ENCODE peak calls at places on chromosomes 4 and X, in four cellular contexts. One of them, this sample, is unnamed.

GRCh38 chr4:165842684-165843083 is 30.4 kb upstream of the TLL1 start:
- DNase-seq in stimulated activated CD4-positive, alpha-beta T cell treated with anti-CD3 and anti-CD28 coated beads, Interleukin-12 subunit alpha, Interleukin-12 subunit beta, amount 100 ng/mL, for 24 hours: no peak
- DNase-seq in HS-5: no peak
- DNase-seq in M059J: no peak
- DNase-seq in this sample: no peak

GRCh38 chr4:78971326-78971725 is 32.1 kb upstream of the PAQR3 start:
- DNase-seq in stimulated activated CD4-positive, alpha-beta T cell treated with anti-CD3 and anti-CD28 coated beads, Interleukin-12 subunit alpha, Interleukin-12 subunit beta, amount 100 ng/mL, for 24 hours: no peak
- DNase-seq in HS-5: no peak
- DNase-seq in M059J: no peak
- DNase-seq in this sample: no peak

GRCh38 chr4:19492611-19493010 is 759.1 kb upstream of the SLIT2 start:
- DNase-seq in M059J: no peak
- DNase-seq in HS-5: no peak
- DNase-seq in stimulated activated CD4-positive, alpha-beta T cell treated with anti-CD3 and anti-CD28 coated beads, Interleukin-12 subunit alpha, Interleukin-12 subunit beta, amount 100 ng/mL, for 24 hours: no peak
- DNase-seq in this sample: no peak

GRCh38 chrX:52990848-52991247 is 32.5 kb upstream of the FAM156A start:
- DNase-seq in stimulated activated CD4-positive, alpha-beta T cell treated with anti-CD3 and anti-CD28 coated beads, Interleukin-12 subunit alpha, Interleukin-12 subunit beta, amount 100 ng/mL, for 24 hours: no peak
- DNase-seq in M059J: no peak
- DNase-seq in HS-5: no peak
- DNase-seq in this sample: no peak

GRCh38 chr4:89531932-89532640 is 224.5 kb upstream of the GPRIN3 start:
- DNase-seq in stimulated activated CD4-positive, alpha-beta T cell treated with anti-CD3 and anti-CD28 coated beads, Interleukin-12 subunit alpha, Interleukin-12 subunit beta, amount 100 ng/mL, for 24 hours: no peak
- DNase-seq in M059J: no peak
- DNase-seq in HS-5: no peak
- DNase-seq in this sample: no peak

GRCh38 chr4:39664828-39665731 is 26.4 kb upstream of the SMIM14 start:
- DNase-seq in stimulated activated CD4-positive, alpha-beta T cell treated with anti-CD3 and anti-CD28 coated beads, Interleukin-12 subunit alpha, Interleukin-12 subunit beta, amount 100 ng/mL, for 24 hours: no peak
- DNase-seq in HS-5: no peak
- DNase-seq in M059J: no peak
- DNase-seq in this sample: peak

GRCh38 chr4:176920694-176921093 is 128.0 kb upstream of the VEGFC start:
- DNase-seq in stimulated activated CD4-positive, alpha-beta T cell treated with anti-CD3 and anti-CD28 coated beads, Interleukin-12 subunit alpha, Interleukin-12 subunit beta, amount 100 ng/mL, for 24 hours: no peak
- DNase-seq in M059J: peak
- DNase-seq in HS-5: peak
- DNase-seq in this sample: no peak

GRCh38 chrX:40579880-40580536 is 762 bp upstream of the ATP6AP2 start:
- DNase-seq in HS-5: no peak
- DNase-seq in stimulated activated CD4-positive, alpha-beta T cell treated with anti-CD3 and anti-CD28 coated beads, Interleukin-12 subunit alpha, Interleukin-12 subunit beta, amount 100 ng/mL, for 24 hours: no peak
- DNase-seq in M059J: no peak
- DNase-seq in this sample: no peak

GRCh38 chrX:80486299-80486698 is 66.1 kb downstream of the TENT5D start:
- DNase-seq in stimulated activated CD4-positive, alpha-beta T cell treated with anti-CD3 and anti-CD28 coated beads, Interleukin-12 subunit alpha, Interleukin-12 subunit beta, amount 100 ng/mL, for 24 hours: no peak
- DNase-seq in HS-5: no peak
- DNase-seq in M059J: no peak
- DNase-seq in this sample: no peak

GRCh38 chr4:52199574-52200338 is 148.7 kb downstream of the SPATA18 start:
- DNase-seq in M059J: peak
- DNase-seq in stimulated activated CD4-positive, alpha-beta T cell treated with anti-CD3 and anti-CD28 coated beads, Interleukin-12 subunit alpha, Interleukin-12 subunit beta, amount 100 ng/mL, for 24 hours: no peak
- DNase-seq in HS-5: peak
- DNase-seq in this sample: peak

GRCh38 chrX:153590961-153591956 is 7.7 kb downstream of the CCNQ start:
- DNase-seq in HS-5: no peak
- DNase-seq in M059J: no peak
- DNase-seq in stimulated activated CD4-positive, alpha-beta T cell treated with anti-CD3 and anti-CD28 coated beads, Interleukin-12 subunit alpha, Interleukin-12 subunit beta, amount 100 ng/mL, for 24 hours: no peak
- DNase-seq in this sample: no peak

GRCh38 chrX:47743504-47743903 is 84.5 kb upstream of the UXT start:
- DNase-seq in stimulated activated CD4-positive, alpha-beta T cell treated with anti-CD3 and anti-CD28 coated beads, Interleukin-12 subunit alpha, Interleukin-12 subunit beta, amount 100 ng/mL, for 24 hours: no peak
- DNase-seq in M059J: peak
- DNase-seq in HS-5: no peak
- DNase-seq in this sample: no peak

GRCh38 chr4:113316879-113317278 is 267.4 kb downstream of the ANK2 start:
- DNase-seq in HS-5: no peak
- DNase-seq in stimulated activated CD4-positive, alpha-beta T cell treated with anti-CD3 and anti-CD28 coated beads, Interleukin-12 subunit alpha, Interleukin-12 subunit beta, amount 100 ng/mL, for 24 hours: no peak
- DNase-seq in M059J: no peak
- DNase-seq in this sample: no peak

GRCh38 chrX:138669693-138670092 is 41.8 kb downstream of the FGF13 start:
- DNase-seq in stimulated activated CD4-positive, alpha-beta T cell treated with anti-CD3 and anti-CD28 coated beads, Interleukin-12 subunit alpha, Interleukin-12 subunit beta, amount 100 ng/mL, for 24 hours: no peak
- DNase-seq in HS-5: no peak
- DNase-seq in M059J: no peak
- DNase-seq in this sample: no peak

GRCh38 chr4:93788712-93789111 is 39.8 kb upstream of the ATOH1 start:
- DNase-seq in M059J: peak
- DNase-seq in stimulated activated CD4-positive, alpha-beta T cell treated with anti-CD3 and anti-CD28 coated beads, Interleukin-12 subunit alpha, Interleukin-12 subunit beta, amount 100 ng/mL, for 24 hours: no peak
- DNase-seq in HS-5: no peak
- DNase-seq in this sample: no peak

GRCh38 chrX:41085883-41086626 is 810 bp downstream of the USP9X start:
- DNase-seq in stimulated activated CD4-positive, alpha-beta T cell treated with anti-CD3 and anti-CD28 coated beads, Interleukin-12 subunit alpha, Interleukin-12 subunit beta, amount 100 ng/mL, for 24 hours: peak
- DNase-seq in HS-5: no peak
- DNase-seq in M059J: peak
- DNase-seq in this sample: peak

GRCh38 chrX:97504435-97504834 is 620.7 kb downstream of the RPA4 start:
- DNase-seq in HS-5: no peak
- DNase-seq in M059J: no peak
- DNase-seq in stimulated activated CD4-positive, alpha-beta T cell treated with anti-CD3 and anti-CD28 coated beads, Interleukin-12 subunit alpha, Interleukin-12 subunit beta, amount 100 ng/mL, for 24 hours: no peak
- DNase-seq in this sample: no peak

GRCh38 chrX:1895583-1895982 is 280.7 kb downstream of the ASMT start:
- DNase-seq in stimulated activated CD4-positive, alpha-beta T cell treated with anti-CD3 and anti-CD28 coated beads, Interleukin-12 subunit alpha, Interleukin-12 subunit beta, amount 100 ng/mL, for 24 hours: no peak
- DNase-seq in HS-5: no peak
- DNase-seq in M059J: no peak
- DNase-seq in this sample: no peak

GRCh38 chr4:53208749-53209148 is 157.1 kb downstream of the SCFD2 start:
- DNase-seq in HS-5: no peak
- DNase-seq in M059J: no peak
- DNase-seq in stimulated activated CD4-positive, alpha-beta T cell treated with anti-CD3 and anti-CD28 coated beads, Interleukin-12 subunit alpha, Interleukin-12 subunit beta, amount 100 ng/mL, for 24 hours: no peak
- DNase-seq in this sample: no peak

GRCh38 chrX:47030339-47030738 is 47.9 kb upstream of the RGN start:
- DNase-seq in stimulated activated CD4-positive, alpha-beta T cell treated with anti-CD3 and anti-CD28 coated beads, Interleukin-12 subunit alpha, Interleukin-12 subunit beta, amount 100 ng/mL, for 24 hours: no peak
- DNase-seq in HS-5: peak
- DNase-seq in M059J: peak
- DNase-seq in this sample: peak

GRCh38 chr4:84677093-84677492 is 94.2 kb downstream of the CDS1 start:
- DNase-seq in M059J: no peak
- DNase-seq in HS-5: no peak
- DNase-seq in stimulated activated CD4-positive, alpha-beta T cell treated with anti-CD3 and anti-CD28 coated beads, Interleukin-12 subunit alpha, Interleukin-12 subunit beta, amount 100 ng/mL, for 24 hours: no peak
- DNase-seq in this sample: no peak